ENCODE peak calls at places on chromosome 16, in five cellular contexts. M is HEK293T, B is K562, W is HepG2, T is GM12878. S is an unnamed sample.

GRCh38 chr16:86661715-86662114 is 83.4 kb downstream of the FOXL1 start:
- DNase-seq in T (no peak), B (no peak), M (no peak), W (no peak), S (no peak)

GRCh38 chr16:9102379-9102778 is 10.9 kb downstream of the HAPSTR1 start:
- DNase-seq in T (no peak), B (no peak), M (no peak), W (no peak), S (no peak)

GRCh38 chr16:88634141-88634993 is 4.0 kb upstream of the IL17C start:
- DNase-seq in T (peak), M (no peak), B (peak), W (no peak), S (no peak)

GRCh38 chr16:66248096-66248495 is 118.4 kb upstream of the CDH5 start:
- DNase-seq in B (no peak), W (no peak), M (no peak), T (no peak), S (no peak)

GRCh38 chr16:27867122-27868110 is 196.1 kb downstream of the GSG1L start:
- DNase-seq in W (peak), T (no peak), B (peak), M (peak), S (peak)

GRCh38 chr16:89320717-89321501 is 103.4 kb downstream of the ZNF778 start:
- DNase-seq in M (no peak), W (no peak), T (no peak), B (peak), S (no peak)

GRCh38 chr16:15897834-15898254 is 9.4 kb upstream of the CEP20 start:
- DNase-seq in T (peak), W (no peak), B (peak), M (no peak), S (no peak)

GRCh38 chr16:22008215-22009142 is 568 bp downstream of the MOSMO start:
- DNase-seq in B (peak), T (no peak), M (no peak), W (no peak), S (peak)

GRCh38 chr16:85998178-85998867 is 99.4 kb downstream of the IRF8 start:
- DNase-seq in T (no peak), W (no peak), B (no peak), M (no peak), S (no peak)

GRCh38 chr16:49466881-49467280 is 93.3 kb downstream of the C16orf78 start:
- DNase-seq in W (no peak), B (no peak), M (no peak), T (no peak), S (no peak)

GRCh38 chr16:77899416-77899815 is 111.1 kb downstream of the VAT1L start:
- DNase-seq in M (no peak), B (no peak), T (no peak), W (no peak), S (no peak)

GRCh38 chr16:48887646-48888045 is 277.7 kb upstream of the N4BP1 start:
- DNase-seq in M (no peak), T (no peak), B (no peak), W (no peak), S (no peak)

GRCh38 chr16:30557397-30557949 is 701 bp downstream of the ZNF764 start:
- DNase-seq in T (no peak), W (no peak), B (no peak), M (no peak), S (peak)

GRCh38 chr16:30724641-30725464 is 23.4 kb upstream of the PHKG2 start:
- DNase-seq in T (no peak), B (no peak), M (no peak), W (no peak), S (no peak)

GRCh38 chr16:17850626-17851265 is 380.0 kb upstream of the XYLT1 start:
- DNase-seq in T (no peak), W (no peak), B (no peak), M (no peak), S (peak)

GRCh38 chr16:24800586-24800985 is 45.2 kb upstream of the SLC5A11 start:
- DNase-seq in T (no peak), M (peak), B (peak), W (peak), S (no peak)

GRCh38 chr16:26709175-26709574 is 357.6 kb upstream of the C16orf82 start:
- DNase-seq in W (no peak), B (peak), M (no peak), T (no peak), S (peak)

GRCh38 chr16:15639061-15639568 is 3.8 kb downstream of the MARF1 start:
- DNase-seq in T (peak), W (no peak), M (no peak), B (no peak), S (no peak)

GRCh38 chr16:56506941-56507340 is 12.9 kb downstream of the BBS2 start:
- DNase-seq in T (no peak), B (no peak), M (no peak), W (no peak), S (no peak)

GRCh38 chr16:8958344-8958808 is 5.3 kb downstream of the USP7 start:
- DNase-seq in B (peak), T (no peak), M (no peak), W (no peak), S (peak)

GRCh38 chr16:82636485-82636884 is 9.7 kb downstream of the CDH13 start:
- DNase-seq in B (no peak), M (no peak), T (no peak), W (no peak), S (no peak)

GRCh38 chr16:89904606-89905510 is 13.8 kb upstream of the MC1R start:
- DNase-seq in W (no peak), B (no peak), M (no peak), T (no peak), S (no peak)

GRCh38 chr16:457732-458400 is 32.4 kb downstream of the RAB11FIP3 start:
- DNase-seq in W (no peak), T (no peak), M (no peak), B (no peak), S (peak)

GRCh38 chr16:63447121-63447520 is 1410.9 kb upstream of the CDH8 start:
- DNase-seq in W (no peak), B (no peak), M (no peak), T (no peak), S (no peak)

GRCh38 chr16:30406911-30407793 is at the start of gene ZNF771:
- DNase-seq in B (peak), T (no peak), M (peak), W (peak), S (peak)

GRCh38 chr16:88726981-88727380 is 20.7 kb downstream of the CTU2 start:
- DNase-seq in W (no peak), B (no peak), M (no peak), T (no peak), S (no peak)

GRCh38 chr16:84115919-84116719 is 623 bp downstream of the MBTPS1 start:
- DNase-seq in T (no peak), W (peak), B (peak), M (no peak), S (no peak)

GRCh38 chr16:85479972-85480726 is 133.0 kb upstream of the GSE1 start:
- DNase-seq in T (no peak), W (no peak), B (no peak), M (peak), S (no peak)

GRCh38 chr16:7405166-7405565 is 72.5 kb downstream of the RBFOX1 start:
- DNase-seq in M (peak), W (peak), B (peak), T (no peak), S (peak)

GRCh38 chr16:3525951-3526350 is 25.1 kb downstream of the CLUAP1 start:
- DNase-seq in M (no peak), B (no peak), W (no peak), T (no peak), S (no peak)

DNA sequence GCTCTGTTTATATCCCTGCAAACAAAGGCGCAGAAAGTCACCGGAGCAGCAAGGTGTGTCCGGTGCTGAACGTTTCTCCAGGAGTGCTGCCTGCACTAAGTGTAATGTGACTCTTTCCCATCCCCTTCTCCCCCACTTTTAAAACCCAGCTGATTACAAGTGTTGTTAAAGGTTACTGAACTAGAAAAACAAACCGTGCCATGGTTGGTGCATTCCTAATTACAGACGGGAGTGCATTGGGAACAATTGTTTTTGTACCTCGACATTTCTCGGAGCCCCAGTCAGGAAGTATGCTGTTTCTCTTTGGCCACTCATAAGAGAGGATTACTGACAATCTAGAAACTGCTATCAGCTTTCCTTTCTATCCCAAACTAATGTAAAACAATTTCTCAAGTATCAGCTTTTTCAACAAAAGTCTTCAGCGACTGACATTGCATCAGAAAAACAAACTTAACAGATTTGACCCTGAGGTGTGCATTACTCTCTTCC is 441.0 kb upstream of the SALL1 start:
- DNase-seq in B (no peak), W (no peak), T (no peak), M (peak), S (no peak)
- TF ChIP-seq FOXM1 in B (no peak), W (no peak), T (no peak), M (no peak), S (no peak)

DNA sequence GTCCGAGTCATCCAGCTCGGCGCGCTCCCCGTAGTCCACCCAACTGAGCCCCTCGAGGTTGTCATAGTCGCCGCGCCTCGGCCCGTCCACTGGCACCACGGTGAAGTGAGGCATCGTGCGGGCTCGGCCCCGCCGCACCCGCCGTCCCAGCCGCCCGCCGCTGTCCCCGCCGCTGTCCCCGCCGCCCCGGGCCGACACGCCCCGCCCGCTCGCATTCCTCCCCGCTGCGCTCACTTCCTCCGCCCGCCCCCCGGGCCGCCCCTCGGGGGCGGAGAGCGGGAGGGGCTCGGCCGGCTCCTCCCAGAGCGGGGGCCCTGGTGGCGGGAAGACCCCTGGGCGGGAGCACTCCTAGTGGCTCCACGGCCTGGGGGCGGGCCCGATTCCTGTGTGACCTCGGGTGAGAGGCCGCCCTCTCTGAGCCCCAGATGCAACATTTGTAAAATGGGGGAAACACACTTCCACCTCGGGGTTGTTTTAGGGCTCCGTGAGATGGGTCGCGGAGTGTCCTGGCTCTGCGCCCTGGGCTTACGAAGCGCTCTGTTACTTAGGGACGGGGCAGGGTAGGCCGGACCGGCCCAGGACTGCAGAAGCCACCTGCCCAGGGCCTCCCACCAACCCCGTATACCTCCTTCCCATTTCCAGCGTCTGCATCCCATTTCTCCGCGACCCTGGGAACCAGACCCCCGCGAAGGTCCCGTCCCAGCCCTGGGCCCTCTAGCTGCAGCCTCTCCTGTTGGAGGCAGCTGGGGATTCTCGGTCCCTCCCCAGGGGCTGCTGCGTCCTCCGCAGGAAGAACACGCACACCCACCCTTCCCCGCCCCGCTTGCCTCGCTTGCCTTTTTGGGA is at the start of gene SLC12A4:
- DNase-seq in B (peak), T (no peak), M (peak), W (peak), S (peak)
- TF ChIP-seq FOXM1 in B (peak), T (no peak), M (peak), W (peak), S (no peak)

DNA sequence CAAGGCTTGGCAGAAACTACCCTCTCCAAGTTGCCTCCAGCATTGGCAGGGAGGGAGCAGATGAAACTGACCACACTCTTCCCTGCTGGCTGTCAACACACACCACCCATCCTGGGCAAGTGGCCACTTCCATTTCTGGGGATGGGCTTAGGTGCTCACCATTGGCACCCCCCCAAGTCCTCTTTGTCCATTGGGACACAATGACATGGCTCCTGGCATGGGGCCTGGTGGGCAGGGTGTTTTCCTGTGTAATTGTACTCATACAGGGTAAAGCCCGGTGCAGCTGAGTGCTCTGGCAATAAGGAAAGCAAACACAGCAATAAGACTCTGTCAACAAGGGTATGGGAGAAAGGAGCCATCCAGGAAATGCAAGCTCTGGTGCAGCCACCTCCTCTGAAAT is 22.6 kb downstream of the SCNN1B start:
- DNase-seq in T (no peak), B (no peak), M (no peak), W (peak), S (no peak)
- TF ChIP-seq FOXM1 in T (no peak), B (no peak), M (no peak), W (no peak), S (no peak)

GRCh38 chr16:19898924-19899604 is 14.4 kb upstream of the GPRC5B start:
- DNase-seq in W (peak), T (no peak), B (peak), M (peak), S (peak)
- TF ChIP-seq FOXM1 in W (no peak), T (no peak), B (no peak), M (no peak), S (no peak)

GRCh38 chr16:70553645-70554044 is 30.0 kb downstream of the SF3B3 start:
- DNase-seq in W (no peak), M (no peak), B (no peak), T (no peak), S (no peak)
- TF ChIP-seq FOXM1 in W (no peak), M (no peak), B (no peak), T (no peak), S (no peak)

GRCh38 chr16:1689853-1690252 is 11.8 kb downstream of the JPT2 start:
- DNase-seq in M (no peak), T (no peak), B (no peak), W (no peak), S (no peak)

GRCh38 chr16:1690810-1691209 is 12.7 kb downstream of the JPT2 start:
- DNase-seq in T (no peak), M (no peak), B (no peak), W (no peak), S (no peak)

GRCh38 chr16:1688807-1689560 is 10.9 kb downstream of the JPT2 start:
- DNase-seq in B (no peak), T (no peak), W (peak), M (no peak), S (no peak)

GRCh38 chr16:1691276-1691675 is 13.2 kb downstream of the JPT2 start:
- DNase-seq in B (no peak), M (no peak), W (no peak), T (no peak), S (no peak)

DNA sequence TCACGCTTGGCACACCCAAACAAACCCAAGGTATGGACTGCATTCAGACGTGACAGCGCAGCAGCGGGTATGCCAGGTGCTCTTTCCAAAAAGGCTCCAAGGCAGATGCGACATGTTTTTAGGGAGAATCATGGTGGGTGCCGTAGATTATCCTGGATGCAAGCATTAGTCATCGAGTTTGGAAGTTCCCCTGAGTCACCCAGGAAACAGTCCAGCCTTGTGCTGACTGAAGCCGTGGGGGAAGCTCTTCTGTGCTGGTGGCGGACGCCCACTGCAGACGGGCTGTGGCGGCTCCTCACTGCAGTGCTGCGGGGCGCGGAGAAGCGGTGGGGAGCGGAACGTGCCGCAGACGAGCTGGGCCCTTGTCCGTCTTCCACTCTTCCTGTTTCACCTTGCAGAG is 13.9 kb downstream of the JPT2 start:
- DNase-seq in B (no peak), M (no peak), W (no peak), T (no peak), S (no peak)
- TF ChIP-seq FOXM1 in B (no peak), M (no peak), W (no peak), T (no peak), S (no peak)

GRCh38 chr16:75244225-75244792 is 7.1 kb downstream of the BCAR1 start:
- DNase-seq in M (no peak), W (no peak), T (no peak), B (no peak), S (no peak)

GRCh38 chr16:75243667-75244224 is 7.7 kb downstream of the BCAR1 start:
- DNase-seq in B (no peak), T (no peak), M (no peak), W (no peak), S (no peak)

GRCh38 chr16:75247249-75247648 is 4.2 kb downstream of the BCAR1 start:
- DNase-seq in W (no peak), T (no peak), B (no peak), M (no peak), S (no peak)

GRCh38 chr16:75246504-75247205 is 4.8 kb downstream of the BCAR1 start:
- DNase-seq in M (no peak), T (no peak), B (no peak), W (no peak), S (no peak)

GRCh38 chr16:75244844-75245758 is 6.3 kb downstream of the BCAR1 start:
- DNase-seq in T (no peak), B (no peak), M (no peak), W (peak), S (peak)
- TF ChIP-seq FOXM1 in T (no peak), B (no peak), M (no peak), W (no peak), S (peak)

DNA sequence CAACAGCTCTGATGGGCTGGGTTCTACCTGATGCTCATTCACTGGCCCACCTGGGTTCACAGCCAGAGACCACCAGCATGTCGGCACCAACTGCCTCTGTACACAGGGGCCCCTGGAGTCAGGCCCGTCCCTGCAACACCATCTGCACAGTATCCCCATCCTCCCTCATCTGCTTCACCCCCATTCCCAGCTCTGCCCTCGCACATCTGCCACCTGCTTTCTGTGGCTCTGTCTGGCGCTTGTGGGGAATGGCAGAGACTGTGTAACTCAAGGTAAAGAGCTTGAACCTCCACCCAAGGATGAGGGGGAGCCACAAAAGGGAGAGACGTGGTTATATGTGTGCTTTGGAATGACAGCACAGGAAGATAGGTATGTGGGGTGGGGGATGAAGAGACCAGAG is 27.2 kb downstream of the SMPD3 start:
- DNase-seq in W (no peak), M (no peak), B (no peak), T (no peak), S (no peak)
- TF ChIP-seq FOXM1 in W (no peak), M (no peak), B (no peak), T (no peak), S (no peak)

GRCh38 chr16:68920349-68920748 is 77.0 kb downstream of the TANGO6 start:
- DNase-seq in T (no peak), M (no peak), B (no peak), W (no peak), S (no peak)

GRCh38 chr16:68923116-68923515 is 79.8 kb downstream of the TANGO6 start:
- DNase-seq in W (no peak), M (no peak), T (no peak), B (no peak), S (no peak)

GRCh38 chr16:68917541-68917940 is 74.2 kb downstream of the TANGO6 start:
- DNase-seq in B (no peak), M (no peak), W (no peak), T (no peak), S (no peak)

GRCh38 chr16:68927016-68927415 is 83.7 kb downstream of the TANGO6 start:
- DNase-seq in T (no peak), B (no peak), M (no peak), W (no peak), S (no peak)

DNA sequence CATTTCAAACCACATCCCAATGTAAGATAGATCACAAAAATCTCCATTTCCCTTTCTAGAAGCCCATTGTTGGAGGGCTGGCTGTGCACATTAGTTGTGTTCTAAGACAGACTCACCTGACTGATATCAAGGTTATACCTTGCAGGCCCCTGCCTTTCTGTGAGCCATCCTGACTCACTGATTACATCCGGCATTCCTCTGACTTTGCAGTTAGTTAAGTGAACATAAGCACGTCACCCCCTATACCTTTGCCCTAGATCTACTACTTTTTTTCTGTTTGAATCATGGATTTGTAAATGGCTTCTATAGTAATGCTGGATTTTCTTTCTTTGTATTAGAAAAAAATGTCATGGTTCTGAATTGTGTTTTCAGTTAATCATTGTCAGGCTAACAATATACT is 78.3 kb downstream of the TANGO6 start:
- DNase-seq in M (no peak), T (no peak), W (peak), B (no peak), S (no peak)
- TF ChIP-seq FOXM1 in M (no peak), T (no peak), W (no peak), B (no peak), S (no peak)

GRCh38 chr16:4917117-4917516 is 19.8 kb downstream of the PPL start:
- DNase-seq in B (no peak), M (no peak), T (no peak), W (no peak), S (no peak)
- TF ChIP-seq FOXM1 in B (no peak), M (no peak), T (no peak), W (no peak), S (no peak)

S was measured in SK-N-SH.